ENCODE peak calls at places on chromosomes 11 and 22, in nine cellular contexts. C, H, D, S, N, F, G, L and P are unnamed samples.
A peak's percentile ranks its signal among the peaks of the same experiment; 100 is the strongest.

GRCh38 chr22:32023251-32023827 is 19.7 kb upstream of the SLC5A1 start:
- DNase-seq in C (no peak), H (no peak), D (no peak), S (no peak), N (no peak), F (no peak), G (no peak), L (no peak), P (no peak)

GRCh38 chr11:64902102-64902900 is 14.7 kb downstream of the ATG2A start:
- DNase-seq in C (no peak), H (no peak), D (no peak), S (no peak), N (no peak), F (no peak), G (no peak), L (no peak), P (no peak)

GRCh38 chr11:119316729-119317591 is at the start of gene MCAM:
- DNase-seq in C (no peak), H (no peak), D (no peak), S (no peak), N (no peak), F (peak; percentile 41), G (no peak), L (no peak), P (peak; percentile 31)

GRCh38 chr11:116964269-116964668 is 126.8 kb upstream of the APOA1 start:
- DNase-seq in C (no peak), H (no peak), D (no peak), S (no peak), N (no peak), F (no peak), G (no peak), L (no peak), P (no peak)

GRCh38 chr11:77088236-77089003 is 14.2 kb upstream of the OMP start:
- DNase-seq in C (peak; percentile 78), H (no peak), D (no peak), S (no peak), N (no peak), F (no peak), G (no peak), L (no peak), P (no peak)

GRCh38 chr11:57269580-57270021 is 32.6 kb upstream of the APLNR start:
- DNase-seq in C (no peak), H (no peak), D (peak; percentile 23), S (peak; percentile 78), N (no peak), F (no peak), G (no peak), L (no peak), P (no peak)

GRCh38 chr11:45182902-45183301 is 36.5 kb downstream of the PRDM11 start:
- DNase-seq in C (peak; percentile 45), H (no peak), D (peak; percentile 26), S (no peak), N (no peak), F (peak; percentile 49), G (peak; percentile 11), L (no peak), P (peak; percentile 36)

GRCh38 chr11:100561325-100561724 is 125.8 kb upstream of the ARHGAP42 start:
- DNase-seq in C (no peak), H (no peak), D (no peak), S (no peak), N (no peak), F (peak; percentile 9), G (no peak), L (no peak), P (no peak)

GRCh38 chr11:69270929-69271328 is 23.0 kb upstream of the MYEOV start:
- DNase-seq in C (no peak), H (no peak), D (no peak), S (peak; percentile 56), N (no peak), F (no peak), G (no peak), L (no peak), P (no peak)

GRCh38 chr11:65672982-65673381 is 10.3 kb upstream of the RELA start:
- DNase-seq in C (no peak), H (no peak), D (no peak), S (no peak), N (no peak), F (no peak), G (no peak), L (no peak), P (no peak)

GRCh38 chr11:92596596-92597317 is 372.1 kb downstream of the FAT3 start:
- DNase-seq in C (no peak), H (no peak), D (no peak), S (peak; percentile 29), N (no peak), F (peak; percentile 1), G (no peak), L (no peak), P (no peak)

GRCh38 chr22:46358766-46359165 is 23.3 kb downstream of the TRMU start:
- DNase-seq in C (no peak), H (no peak), D (no peak), S (no peak), N (no peak), F (no peak), G (no peak), L (no peak), P (no peak)

GRCh38 chr22:22810018-22810427 is 77.6 kb upstream of the IGLL5 start:
- DNase-seq in C (peak; percentile 56), H (no peak), D (no peak), S (no peak), N (peak; percentile 48), F (no peak), G (no peak), L (peak; percentile 37), P (no peak)

GRCh38 chr11:64444838-64445441 is 86.0 kb downstream of the RPS6KA4 start:
- DNase-seq in C (peak; percentile 45), H (no peak), D (peak; percentile 11), S (no peak), N (no peak), F (peak; percentile 51), G (no peak), L (no peak), P (peak; percentile 77)

GRCh38 chr11:84795698-84796097 is 831.4 kb downstream of the DLG2 start:
- DNase-seq in C (no peak), H (no peak), D (no peak), S (no peak), N (no peak), F (no peak), G (no peak), L (no peak), P (no peak)

GRCh38 chr11:126153999-126154398 is 57.5 kb downstream of the RPUSD4 start:
- DNase-seq in C (peak; percentile 3), H (no peak), D (peak; percentile 39), S (no peak), N (no peak), F (peak; percentile 18), G (no peak), L (no peak), P (peak; percentile 35)

GRCh38 chr22:35346596-35347220 is 34.2 kb upstream of the HMOX1 start:
- DNase-seq in C (no peak), H (no peak), D (no peak), S (no peak), N (no peak), F (no peak), G (no peak), L (no peak), P (no peak)

GRCh38 chr11:8090756-8091155 is 9.7 kb downstream of the TUB start:
- DNase-seq in C (peak; percentile 32), H (no peak), D (no peak), S (no peak), N (peak; percentile 37), F (peak; percentile 59), G (peak; percentile 29), L (no peak), P (no peak)

GRCh38 chr22:37904572-37905533 is 1.2 kb upstream of the MICALL1 start:
- DNase-seq in C (peak; percentile 53), H (no peak), D (peak; percentile 96), S (peak; percentile 94), N (no peak), F (peak; percentile 98), G (no peak), L (no peak), P (peak; percentile 92)

GRCh38 chr11:111941963-111942362 is 4.8 kb downstream of the DIXDC1 start:
- DNase-seq in C (no peak), H (no peak), D (no peak), S (peak; percentile 71), N (no peak), F (no peak), G (no peak), L (no peak), P (no peak)

GRCh38 chr11:116059909-116060308 is 555.7 kb upstream of the CADM1 start:
- DNase-seq in C (no peak), H (no peak), D (no peak), S (no peak), N (no peak), F (no peak), G (no peak), L (no peak), P (no peak)

GRCh38 chr11:62613275-62613864 is 313 bp downstream of the ROM1 start:
- DNase-seq in C (no peak), H (no peak), D (no peak), S (no peak), N (no peak), F (no peak), G (no peak), L (no peak), P (no peak)

GRCh38 chr11:96102664-96103068 is 178.8 kb upstream of the MTMR2 start:
- DNase-seq in C (no peak), H (no peak), D (peak; percentile 58), S (peak; percentile 32), N (no peak), F (peak; percentile 72), G (no peak), L (no peak), P (no peak)

GRCh38 chr22:47605441-47605840 is 843.0 kb downstream of the TBC1D22A start:
- DNase-seq in C (no peak), H (no peak), D (no peak), S (no peak), N (no peak), F (no peak), G (no peak), L (no peak), P (no peak)

GRCh38 chr11:36631704-36632287 is 33.8 kb upstream of the RAG2 start:
- DNase-seq in C (no peak), H (no peak), D (no peak), S (no peak), N (no peak), F (no peak), G (no peak), L (no peak), P (no peak)

GRCh38 chr22:29166180-29166579 is 39.5 kb upstream of the EMID1 start:
- DNase-seq in C (no peak), H (no peak), D (no peak), S (no peak), N (no peak), F (no peak), G (no peak), L (no peak), P (no peak)

GRCh38 chr11:9565822-9566560 is 7.5 kb upstream of the WEE1 start:
- DNase-seq in C (peak; percentile 83), H (no peak), D (peak; percentile 100), S (peak; percentile 100), N (peak; percentile 62), F (peak; percentile 100), G (peak; percentile 48), L (peak; percentile 12), P (peak; percentile 100)

GRCh38 chr11:119446434-119446833 is 23.5 kb upstream of the THY1 start:
- DNase-seq in C (no peak), H (no peak), D (no peak), S (no peak), N (no peak), F (no peak), G (no peak), L (no peak), P (no peak)

GRCh38 chr22:24521791-24522245 is 26.7 kb downstream of the UPB1 start:
- DNase-seq in C (peak; percentile 73), H (no peak), D (peak; percentile 55), S (peak; percentile 84), N (peak; percentile 32), F (peak; percentile 84), G (peak; percentile 63), L (no peak), P (peak; percentile 95)

GRCh38 chr11:280762-281485 is 2.7 kb downstream of the NLRP6 start:
- DNase-seq in C (no peak), H (no peak), D (no peak), S (no peak), N (no peak), F (no peak), G (peak; percentile 45), L (no peak), P (no peak)

GRCh38 chr11:19670030-19670761 is 42.4 kb upstream of the NAV2 start:
- DNase-seq in C (no peak), H (no peak), D (peak; percentile 44), S (peak; percentile 53), N (no peak), F (peak; percentile 66), G (no peak), L (no peak), P (peak; percentile 97)